ENCODE peak calls at places on chromosomes 11 and 22, in five cellular contexts. U is cerebellar cortex, P is LoVo, C is WERI-Rb-1, R is B cell. H is an unnamed sample.

GRCh38 chr11:45031912-45032519 is 81.3 kb upstream of the TP53I11 start:
- DNase-seq in U (no peak), P (no peak), C (no peak), R (peak; percentile 83), H (peak; percentile 70)

GRCh38 chr11:106304274-106304673 is 226.8 kb downstream of the AASDHPPT start:
- DNase-seq in U (no peak), P (no peak), C (no peak), R (no peak), H (no peak)

GRCh38 chr11:12725863-12726666 is 51.8 kb downstream of the TEAD1 start:
- DNase-seq in U (no peak), P (peak; percentile 31), C (no peak), R (no peak), H (no peak)

GRCh38 chr11:1548221-1549070 is 23.6 kb downstream of the DUSP8 start:
- DNase-seq in U (peak; percentile 75), P (peak; percentile 72), C (no peak), R (peak; percentile 44), H (no peak)

GRCh38 chr11:113591122-113591521 is 115.0 kb downstream of the TMPRSS5 start:
- DNase-seq in U (no peak), P (no peak), C (no peak), R (no peak), H (no peak)

GRCh38 chr11:134045799-134046635 is 22.9 kb upstream of the JAM3 start:
- DNase-seq in U (no peak), P (no peak), C (peak; percentile 85), R (no peak), H (peak; percentile 11)

GRCh38 chr22:39524753-39525657 is 4.6 kb downstream of the ATF4 start:
- DNase-seq in U (peak; percentile 75), P (no peak), C (no peak), R (no peak), H (peak; percentile 51)

GRCh38 chr22:20904008-20904979 is 12.9 kb upstream of the CRKL start:
- DNase-seq in U (no peak), P (peak; percentile 47), C (no peak), R (no peak), H (no peak)

GRCh38 chr11:42976636-42977217 is 335.1 kb upstream of the API5 start:
- DNase-seq in U (no peak), P (no peak), C (no peak), R (no peak), H (no peak)

GRCh38 chr11:118629761-118630661 is 22.6 kb downstream of the PHLDB1 start:
- DNase-seq in U (no peak), P (no peak), C (no peak), R (no peak), H (no peak)

GRCh38 chr11:72305077-72305476 is 61.1 kb upstream of the PHOX2A start:
- DNase-seq in U (peak; percentile 27), P (no peak), C (no peak), R (no peak), H (no peak)

GRCh38 chr22:38572065-38572464 is 2.1 kb upstream of the DMC1 start:
- DNase-seq in U (peak; percentile 82), P (peak; percentile 58), C (peak; percentile 32), R (peak; percentile 57), H (peak; percentile 74)

H was measured in NAMALWA.